ENCODE peak calls at places on chromosomes 13 and 19, in five cellular contexts. A is T-helper 1 cell, J is EL, E is nephron progenitor cell, K is sigmoid colon. Z is an unnamed sample.

GRCh38 chr13:44336934-44337333 is 36.7 kb upstream of the SERP2 start:
- DNase-seq in E (no peak), K (no peak), J (no peak), A (no peak), Z (no peak)

GRCh38 chr13:41017744-41018582 is 1.2 kb downstream of the ELF1 start:
- DNase-seq in E (no peak), A (no peak), J (no peak), K (no peak), Z (no peak)

GRCh38 chr13:73579574-73580274 is 520.9 kb downstream of the KLF5 start:
- DNase-seq in A (no peak), K (no peak), E (no peak), J (no peak), Z (no peak)

GRCh38 chr13:72726721-72727416 is 560 bp downstream of the MZT1 start:
- DNase-seq in A (peak; percentile 20), E (peak; percentile 70), J (peak; percentile 32), K (peak; percentile 69), Z (peak; percentile 41)

GRCh38 chr13:50512602-50513527 is 330.6 kb downstream of the DLEU7 start:
- DNase-seq in J (peak; percentile 41), K (peak; percentile 80), A (no peak), E (peak; percentile 38), Z (peak; percentile 71)

GRCh38 chr13:112177459-112177858 is 110.5 kb downstream of the SOX1 start:
- DNase-seq in K (no peak), E (no peak), J (no peak), A (no peak), Z (no peak)

GRCh38 chr13:91346848-91347211 is 657 bp upstream of the MIR17HG start:
- DNase-seq in K (no peak), E (peak; percentile 30), A (no peak), J (no peak), Z (no peak)

GRCh38 chr13:45700971-45701900 is 884 bp upstream of the CBY2 start:
- DNase-seq in E (no peak), A (no peak), K (no peak), J (no peak), Z (no peak)

GRCh38 chr13:112179421-112179820 is 112.5 kb downstream of the SOX1 start:
- DNase-seq in A (no peak), E (no peak), K (no peak), J (no peak), Z (no peak)

GRCh38 chr19:31272707-31273106 is 76.5 kb downstream of the TSHZ3 start:
- DNase-seq in K (peak; percentile 39), A (no peak), E (no peak), J (no peak), Z (no peak)

GRCh38 chr19:31214086-31214485 is 135.2 kb downstream of the TSHZ3 start:
- DNase-seq in E (no peak), J (peak; percentile 99), A (peak; percentile 65), K (peak; percentile 76), Z (peak; percentile 97)

GRCh38 chr19:594265-594870 is 4.7 kb downstream of the HCN2 start:
- DNase-seq in J (no peak), K (no peak), A (no peak), E (no peak), Z (no peak)

GRCh38 chr13:106343831-106344230 is 191.6 kb downstream of the EFNB2 start:
- DNase-seq in E (no peak), A (no peak), J (no peak), K (no peak), Z (no peak)

GRCh38 chr19:511101-511841 is 4.0 kb downstream of the TPGS1 start:
- DNase-seq in J (no peak), E (no peak), K (peak; percentile 86), A (peak; percentile 81), Z (no peak)

GRCh38 chr19:5691930-5692784 is 2.1 kb downstream of the RPL36 start:
- DNase-seq in A (no peak), K (peak; percentile 69), E (no peak), J (peak; percentile 42), Z (peak; percentile 32)

GRCh38 chr19:46413262-46414031 is at the start of gene CCDC8:
- DNase-seq in J (peak; percentile 93), A (no peak), E (peak; percentile 91), K (peak; percentile 95), Z (peak; percentile 46)

GRCh38 chr13:73173160-73173905 is 114.5 kb downstream of the KLF5 start:
- DNase-seq in E (no peak), J (no peak), K (no peak), A (no peak), Z (no peak)

GRCh38 chr13:48006396-48006795 is 5.3 kb upstream of the SUCLA2 start:
- DNase-seq in J (no peak), K (no peak), A (no peak), E (no peak), Z (no peak)

GRCh38 chr13:111359237-111359915 is 38.9 kb downstream of the TEX29 start:
- DNase-seq in K (no peak), A (no peak), E (no peak), J (peak; percentile 34), Z (peak; percentile 11)

GRCh38 chr13:49436890-49437289 is 7.0 kb downstream of the CAB39L start:
- DNase-seq in K (peak; percentile 77), J (peak; percentile 43), A (no peak), E (no peak), Z (peak; percentile 45)

GRCh38 chr13:88248393-88248792 is 577.2 kb downstream of the SLITRK5 start:
- DNase-seq in J (no peak), E (no peak), A (no peak), K (no peak), Z (no peak)

GRCh38 chr19:41298327-41298964 is 11.5 kb upstream of the CCDC97 start:
- DNase-seq in K (peak; percentile 87), E (no peak), J (peak; percentile 44), A (no peak), Z (peak; percentile 93)

GRCh38 chr13:113584870-113585671 is 518 bp downstream of the TFDP1 start:
- DNase-seq in K (peak; percentile 48), J (peak; percentile 23), E (peak; percentile 49), A (no peak), Z (peak; percentile 55)

Z was measured in AG20443.